ENCODE peak calls at places on chromosome 1, in eight cellular contexts. One of them, this sample, is unnamed.

GRCh38 chr1:186442651-186443114 is 18.2 kb downstream of the PDC start:
- DNase-seq in foreskin fibroblast: peak
- DNase-seq in GM06990: no peak
- DNase-seq in transverse colon: no peak
- DNase-seq in AG04450: no peak
- DNase-seq in right atrium auricular region: no peak
- DNase-seq in mesothelial cell of epicardium: no peak
- DNase-seq in mammary epithelial cell: peak
- DNase-seq in this sample: no peak

GRCh38 chr1:47611992-47612391 is 174.1 kb downstream of the FOXD2 start:
- DNase-seq in right atrium auricular region: peak
- DNase-seq in transverse colon: no peak
- DNase-seq in AG04450: no peak
- DNase-seq in foreskin fibroblast: no peak
- DNase-seq in GM06990: no peak
- DNase-seq in mesothelial cell of epicardium: no peak
- DNase-seq in mammary epithelial cell: no peak
- DNase-seq in this sample: no peak

GRCh38 chr1:224287714-224288113 is 42.3 kb downstream of the NVL start:
- DNase-seq in right atrium auricular region: no peak
- DNase-seq in mesothelial cell of epicardium: no peak
- DNase-seq in foreskin fibroblast: no peak
- DNase-seq in GM06990: no peak
- DNase-seq in transverse colon: no peak
- DNase-seq in AG04450: no peak
- DNase-seq in mammary epithelial cell: no peak
- DNase-seq in this sample: no peak

GRCh38 chr1:205528887-205529825 is 24.7 kb downstream of the CDK18 start:
- DNase-seq in mesothelial cell of epicardium: peak
- DNase-seq in AG04450: peak
- DNase-seq in right atrium auricular region: peak
- DNase-seq in foreskin fibroblast: peak
- DNase-seq in mammary epithelial cell: peak
- DNase-seq in GM06990: peak
- DNase-seq in transverse colon: peak
- DNase-seq in this sample: peak

GRCh38 chr1:10640079-10640578 is 156.3 kb downstream of the CASZ1 start:
- DNase-seq in mesothelial cell of epicardium: no peak
- DNase-seq in right atrium auricular region: no peak
- DNase-seq in AG04450: no peak
- DNase-seq in foreskin fibroblast: no peak
- DNase-seq in mammary epithelial cell: no peak
- DNase-seq in GM06990: no peak
- DNase-seq in transverse colon: no peak
- DNase-seq in this sample: no peak

GRCh38 chr1:44808063-44808937 is at the start of gene BTBD19:
- DNase-seq in mesothelial cell of epicardium: peak
- DNase-seq in mammary epithelial cell: no peak
- DNase-seq in right atrium auricular region: peak
- DNase-seq in AG04450: peak
- DNase-seq in GM06990: no peak
- DNase-seq in foreskin fibroblast: peak
- DNase-seq in transverse colon: peak
- DNase-seq in this sample: peak

GRCh38 chr1:184301228-184301627 is 85.6 kb upstream of the C1orf21 start:
- DNase-seq in AG04450: no peak
- DNase-seq in mesothelial cell of epicardium: no peak
- DNase-seq in GM06990: no peak
- DNase-seq in transverse colon: no peak
- DNase-seq in right atrium auricular region: no peak
- DNase-seq in foreskin fibroblast: no peak
- DNase-seq in mammary epithelial cell: no peak
- DNase-seq in this sample: no peak

GRCh38 chr1:87197156-87197555 is 131.5 kb upstream of the LMO4 start:
- DNase-seq in AG04450: no peak
- DNase-seq in mesothelial cell of epicardium: no peak
- DNase-seq in transverse colon: no peak
- DNase-seq in foreskin fibroblast: peak
- DNase-seq in right atrium auricular region: no peak
- DNase-seq in GM06990: no peak
- DNase-seq in mammary epithelial cell: peak
- DNase-seq in this sample: no peak

GRCh38 chr1:214135886-214136285 is 145.1 kb upstream of the SMYD2 start:
- DNase-seq in right atrium auricular region: no peak
- DNase-seq in mammary epithelial cell: no peak
- DNase-seq in mesothelial cell of epicardium: no peak
- DNase-seq in foreskin fibroblast: no peak
- DNase-seq in transverse colon: no peak
- DNase-seq in GM06990: no peak
- DNase-seq in AG04450: no peak
- DNase-seq in this sample: no peak

GRCh38 chr1:46136711-46137110 is 4.3 kb upstream of the PIK3R3 start:
- DNase-seq in mammary epithelial cell: no peak
- DNase-seq in AG04450: no peak
- DNase-seq in GM06990: no peak
- DNase-seq in right atrium auricular region: no peak
- DNase-seq in mesothelial cell of epicardium: no peak
- DNase-seq in foreskin fibroblast: no peak
- DNase-seq in transverse colon: no peak
- DNase-seq in this sample: no peak

GRCh38 chr1:30271401-30272287 is 451.7 kb downstream of the MATN1 start:
- DNase-seq in AG04450: no peak
- DNase-seq in mesothelial cell of epicardium: no peak
- DNase-seq in right atrium auricular region: no peak
- DNase-seq in mammary epithelial cell: no peak
- DNase-seq in GM06990: no peak
- DNase-seq in foreskin fibroblast: no peak
- DNase-seq in transverse colon: no peak
- DNase-seq in this sample: no peak

GRCh38 chr1:47710075-47711071 is 272.5 kb downstream of the FOXD2 start:
- DNase-seq in right atrium auricular region: no peak
- DNase-seq in mammary epithelial cell: peak
- DNase-seq in foreskin fibroblast: peak
- DNase-seq in AG04450: no peak
- DNase-seq in transverse colon: peak
- DNase-seq in GM06990: peak
- DNase-seq in mesothelial cell of epicardium: peak
- DNase-seq in this sample: peak

GRCh38 chr1:85351202-85351828 is 74.9 kb upstream of the BCL10 start:
- DNase-seq in transverse colon: no peak
- DNase-seq in mammary epithelial cell: no peak
- DNase-seq in mesothelial cell of epicardium: no peak
- DNase-seq in right atrium auricular region: no peak
- DNase-seq in AG04450: no peak
- DNase-seq in foreskin fibroblast: no peak
- DNase-seq in GM06990: no peak
- DNase-seq in this sample: no peak

GRCh38 chr1:183218039-183218618 is 32.1 kb downstream of the LAMC2 start:
- DNase-seq in right atrium auricular region: peak
- DNase-seq in transverse colon: no peak
- DNase-seq in mammary epithelial cell: no peak
- DNase-seq in mesothelial cell of epicardium: no peak
- DNase-seq in GM06990: no peak
- DNase-seq in foreskin fibroblast: no peak
- DNase-seq in AG04450: no peak
- DNase-seq in this sample: no peak

GRCh38 chr1:223363057-223363855 is 720 bp downstream of the SUSD4 start:
- DNase-seq in mesothelial cell of epicardium: no peak
- DNase-seq in transverse colon: peak
- DNase-seq in right atrium auricular region: no peak
- DNase-seq in mammary epithelial cell: no peak
- DNase-seq in GM06990: peak
- DNase-seq in foreskin fibroblast: no peak
- DNase-seq in AG04450: no peak
- DNase-seq in this sample: peak

GRCh38 chr1:221743416-221744208 is 1.7 kb upstream of the DUSP10 start:
- DNase-seq in mammary epithelial cell: peak
- DNase-seq in transverse colon: no peak
- DNase-seq in AG04450: no peak
- DNase-seq in right atrium auricular region: no peak
- DNase-seq in foreskin fibroblast: no peak
- DNase-seq in mesothelial cell of epicardium: no peak
- DNase-seq in GM06990: peak
- DNase-seq in this sample: no peak

GRCh38 chr1:184941094-184941733 is 33.1 kb downstream of the NIBAN1 start:
- DNase-seq in transverse colon: no peak
- DNase-seq in GM06990: no peak
- DNase-seq in mammary epithelial cell: no peak
- DNase-seq in foreskin fibroblast: no peak
- DNase-seq in mesothelial cell of epicardium: no peak
- DNase-seq in AG04450: no peak
- DNase-seq in right atrium auricular region: no peak
- DNase-seq in this sample: no peak

GRCh38 chr1:206557636-206558473 is 50.5 kb downstream of the RASSF5 start:
- DNase-seq in transverse colon: no peak
- DNase-seq in right atrium auricular region: no peak
- DNase-seq in mammary epithelial cell: no peak
- DNase-seq in AG04450: no peak
- DNase-seq in foreskin fibroblast: no peak
- DNase-seq in GM06990: peak
- DNase-seq in mesothelial cell of epicardium: no peak
- DNase-seq in this sample: no peak
- TF ChIP-seq CTCF in transverse colon: no peak
- TF ChIP-seq CTCF in right atrium auricular region: no peak
- TF ChIP-seq CTCF in mammary epithelial cell: no peak
- TF ChIP-seq CTCF in AG04450: no peak
- TF ChIP-seq CTCF in foreskin fibroblast: no peak
- TF ChIP-seq CTCF in GM06990: no peak
- TF ChIP-seq CTCF in mesothelial cell of epicardium: no peak
- TF ChIP-seq CTCF in this sample: no peak

GRCh38 chr1:226846801-226847200 is 23.6 kb upstream of the PSEN2 start:
- DNase-seq in GM06990: no peak
- DNase-seq in right atrium auricular region: no peak
- DNase-seq in AG04450: no peak
- DNase-seq in transverse colon: no peak
- DNase-seq in mammary epithelial cell: peak
- DNase-seq in mesothelial cell of epicardium: no peak
- DNase-seq in foreskin fibroblast: no peak
- DNase-seq in this sample: no peak
- TF ChIP-seq CTCF in GM06990: no peak
- TF ChIP-seq CTCF in right atrium auricular region: no peak
- TF ChIP-seq CTCF in AG04450: no peak
- TF ChIP-seq CTCF in transverse colon: no peak
- TF ChIP-seq CTCF in mammary epithelial cell: no peak
- TF ChIP-seq CTCF in mesothelial cell of epicardium: no peak
- TF ChIP-seq CTCF in foreskin fibroblast: no peak
- TF ChIP-seq CTCF in this sample: no peak

GRCh38 chr1:36223373-36223995 is 759 bp upstream of the THRAP3 start:
- DNase-seq in GM06990: peak
- DNase-seq in foreskin fibroblast: peak
- DNase-seq in mammary epithelial cell: peak
- DNase-seq in AG04450: no peak
- DNase-seq in transverse colon: peak
- DNase-seq in mesothelial cell of epicardium: no peak
- DNase-seq in right atrium auricular region: no peak
- DNase-seq in this sample: no peak

GRCh38 chr1:36211841-36212240 is 12.4 kb upstream of the THRAP3 start:
- DNase-seq in transverse colon: no peak
- DNase-seq in mammary epithelial cell: no peak
- DNase-seq in mesothelial cell of epicardium: no peak
- DNase-seq in foreskin fibroblast: no peak
- DNase-seq in AG04450: no peak
- DNase-seq in GM06990: no peak
- DNase-seq in right atrium auricular region: no peak
- DNase-seq in this sample: no peak

GRCh38 chr1:36212782-36213181 is 11.5 kb upstream of the THRAP3 start:
- DNase-seq in foreskin fibroblast: no peak
- DNase-seq in right atrium auricular region: no peak
- DNase-seq in transverse colon: no peak
- DNase-seq in GM06990: no peak
- DNase-seq in mesothelial cell of epicardium: no peak
- DNase-seq in mammary epithelial cell: no peak
- DNase-seq in AG04450: no peak
- DNase-seq in this sample: no peak

GRCh38 chr1:36222481-36223372 is 1.5 kb upstream of the THRAP3 start:
- DNase-seq in AG04450: no peak
- DNase-seq in GM06990: no peak
- DNase-seq in right atrium auricular region: no peak
- DNase-seq in mammary epithelial cell: no peak
- DNase-seq in mesothelial cell of epicardium: no peak
- DNase-seq in transverse colon: peak
- DNase-seq in foreskin fibroblast: no peak
- DNase-seq in this sample: no peak

GRCh38 chr1:36217667-36218066 is 6.6 kb upstream of the THRAP3 start:
- DNase-seq in right atrium auricular region: no peak
- DNase-seq in GM06990: no peak
- DNase-seq in foreskin fibroblast: peak
- DNase-seq in transverse colon: no peak
- DNase-seq in mammary epithelial cell: peak
- DNase-seq in mesothelial cell of epicardium: no peak
- DNase-seq in AG04450: no peak
- DNase-seq in this sample: no peak
- TF ChIP-seq CTCF in right atrium auricular region: no peak
- TF ChIP-seq CTCF in GM06990: no peak
- TF ChIP-seq CTCF in foreskin fibroblast: peak
- TF ChIP-seq CTCF in transverse colon: no peak
- TF ChIP-seq CTCF in mammary epithelial cell: peak
- TF ChIP-seq CTCF in mesothelial cell of epicardium: no peak
- TF ChIP-seq CTCF in AG04450: peak
- TF ChIP-seq CTCF in this sample: peak

DNA sequence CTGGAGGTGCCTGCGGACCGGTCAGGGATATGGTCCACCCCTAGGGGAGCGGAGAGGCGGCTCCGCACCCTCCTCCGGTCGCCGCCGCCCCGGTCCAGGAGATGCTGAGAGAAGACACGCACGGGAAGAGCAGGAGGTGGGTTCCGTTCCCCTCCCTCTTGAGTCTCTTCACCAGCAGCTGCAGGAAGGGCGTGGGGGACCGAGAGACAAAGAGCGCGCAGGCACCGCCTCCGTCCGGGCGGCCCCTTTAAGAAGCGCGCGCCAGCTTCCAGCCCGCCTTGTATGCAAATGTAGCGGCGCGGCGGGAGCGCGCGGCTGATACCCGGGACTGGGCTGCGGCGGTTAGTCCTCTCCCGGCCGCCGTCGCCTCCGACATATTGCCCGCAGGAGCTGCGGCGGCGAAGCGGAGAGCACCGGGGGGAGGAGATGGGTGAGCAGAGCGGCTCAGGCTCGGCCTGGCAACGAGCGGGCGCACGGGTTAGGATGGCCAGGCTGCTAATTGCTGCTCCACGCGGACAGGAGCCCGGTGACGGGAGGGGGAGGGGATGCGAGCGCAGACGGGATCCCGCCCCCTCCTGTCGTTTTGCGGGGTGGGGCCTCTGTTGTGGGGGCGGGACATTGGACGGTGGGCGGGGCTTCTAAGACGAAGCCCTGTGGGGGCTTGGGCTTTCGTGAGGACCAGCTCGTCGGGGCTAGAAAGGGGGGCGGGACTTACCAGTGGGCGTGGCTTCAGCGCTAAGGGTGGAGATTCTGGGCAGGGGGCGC is at the start of gene TMEM39B:
- DNase-seq in mesothelial cell of epicardium: peak
- DNase-seq in GM06990: peak
- DNase-seq in transverse colon: peak
- DNase-seq in AG04450: peak
- DNase-seq in right atrium auricular region: peak
- DNase-seq in foreskin fibroblast: peak
- DNase-seq in mammary epithelial cell: peak
- DNase-seq in this sample: peak
- TF ChIP-seq CTCF in mesothelial cell of epicardium: peak
- TF ChIP-seq CTCF in GM06990: no peak
- TF ChIP-seq CTCF in transverse colon: peak
- TF ChIP-seq CTCF in AG04450: no peak
- TF ChIP-seq CTCF in right atrium auricular region: no peak
- TF ChIP-seq CTCF in foreskin fibroblast: no peak
- TF ChIP-seq CTCF in mammary epithelial cell: peak
- TF ChIP-seq CTCF in this sample: no peak

GRCh38 chr1:190957565-190957964 is 479.9 kb upstream of the BRINP3 start:
- DNase-seq in GM06990: no peak
- DNase-seq in mesothelial cell of epicardium: no peak
- DNase-seq in right atrium auricular region: no peak
- DNase-seq in AG04450: no peak
- DNase-seq in foreskin fibroblast: no peak
- DNase-seq in transverse colon: no peak
- DNase-seq in mammary epithelial cell: no peak
- DNase-seq in this sample: no peak
- TF ChIP-seq CTCF in GM06990: no peak
- TF ChIP-seq CTCF in mesothelial cell of epicardium: no peak
- TF ChIP-seq CTCF in right atrium auricular region: no peak
- TF ChIP-seq CTCF in AG04450: peak
- TF ChIP-seq CTCF in foreskin fibroblast: no peak
- TF ChIP-seq CTCF in transverse colon: no peak
- TF ChIP-seq CTCF in mammary epithelial cell: peak
- TF ChIP-seq CTCF in this sample: no peak

This sample was measured in progenitor cell of endocrine pancreas.